ENCODE peak calls at places on chromosomes 3 and 15, in eight cellular contexts. One of them, this sample, is unnamed.

GRCh38 chr15:71202712-71203111 is 87.4 kb downstream of the THSD4 start:
- DNase-seq in tibial nerve: no peak
- DNase-seq in EH: no peak
- DNase-seq in nephron progenitor cell: no peak
- DNase-seq in GM12891: no peak
- DNase-seq in DMS79: no peak
- DNase-seq in NCI-H2081: peak
- DNase-seq in upper lobe of right lung: no peak
- DNase-seq in this sample: peak

GRCh38 chr3:141875374-141875892 is 1.0 kb upstream of the ATP1B3 start:
- DNase-seq in tibial nerve: peak
- DNase-seq in EH: peak
- DNase-seq in GM12891: peak
- DNase-seq in nephron progenitor cell: peak
- DNase-seq in NCI-H2081: peak
- DNase-seq in DMS79: peak
- DNase-seq in upper lobe of right lung: peak
- DNase-seq in this sample: peak

GRCh38 chr15:90599116-90599515 is 69.4 kb downstream of the CRTC3 start:
- DNase-seq in GM12891: no peak
- DNase-seq in tibial nerve: no peak
- DNase-seq in DMS79: no peak
- DNase-seq in nephron progenitor cell: no peak
- DNase-seq in NCI-H2081: no peak
- DNase-seq in EH: no peak
- DNase-seq in upper lobe of right lung: no peak
- DNase-seq in this sample: no peak

GRCh38 chr15:42144841-42145375 is 11.5 kb downstream of the PLA2G4F start:
- DNase-seq in nephron progenitor cell: no peak
- DNase-seq in DMS79: no peak
- DNase-seq in GM12891: no peak
- DNase-seq in tibial nerve: no peak
- DNase-seq in EH: no peak
- DNase-seq in upper lobe of right lung: peak
- DNase-seq in NCI-H2081: no peak
- DNase-seq in this sample: peak

GRCh38 chr3:1766384-1766783 is 332.3 kb upstream of the CNTN4 start:
- DNase-seq in NCI-H2081: peak
- DNase-seq in EH: no peak
- DNase-seq in upper lobe of right lung: no peak
- DNase-seq in nephron progenitor cell: peak
- DNase-seq in DMS79: peak
- DNase-seq in tibial nerve: no peak
- DNase-seq in GM12891: no peak
- DNase-seq in this sample: no peak

GRCh38 chr3:186520957-186521842 is 23.0 kb downstream of the CRYGS start:
- DNase-seq in GM12891: no peak
- DNase-seq in nephron progenitor cell: peak
- DNase-seq in upper lobe of right lung: no peak
- DNase-seq in EH: no peak
- DNase-seq in DMS79: no peak
- DNase-seq in tibial nerve: no peak
- DNase-seq in NCI-H2081: no peak
- DNase-seq in this sample: peak

GRCh38 chr15:94653071-94653470 is 421.7 kb downstream of the MCTP2 start:
- DNase-seq in GM12891: no peak
- DNase-seq in DMS79: no peak
- DNase-seq in EH: no peak
- DNase-seq in upper lobe of right lung: no peak
- DNase-seq in NCI-H2081: no peak
- DNase-seq in nephron progenitor cell: no peak
- DNase-seq in tibial nerve: no peak
- DNase-seq in this sample: no peak

GRCh38 chr3:158105710-158106438 is at the start of gene SHOX2:
- DNase-seq in nephron progenitor cell: peak
- DNase-seq in tibial nerve: peak
- DNase-seq in EH: peak
- DNase-seq in NCI-H2081: no peak
- DNase-seq in upper lobe of right lung: peak
- DNase-seq in GM12891: no peak
- DNase-seq in DMS79: no peak
- DNase-seq in this sample: peak

GRCh38 chr3:105957722-105958121 is 88.9 kb upstream of the CBLB start:
- DNase-seq in GM12891: no peak
- DNase-seq in tibial nerve: no peak
- DNase-seq in DMS79: no peak
- DNase-seq in nephron progenitor cell: no peak
- DNase-seq in NCI-H2081: no peak
- DNase-seq in upper lobe of right lung: no peak
- DNase-seq in EH: peak
- DNase-seq in this sample: no peak

GRCh38 chr15:70875001-70875782 is 17.0 kb downstream of the THAP10 start:
- DNase-seq in tibial nerve: no peak
- DNase-seq in DMS79: no peak
- DNase-seq in NCI-H2081: no peak
- DNase-seq in GM12891: no peak
- DNase-seq in nephron progenitor cell: no peak
- DNase-seq in EH: peak
- DNase-seq in upper lobe of right lung: no peak
- DNase-seq in this sample: no peak

GRCh38 chr3:42066516-42067181 is 24.5 kb upstream of the TRAK1 start:
- DNase-seq in NCI-H2081: peak
- DNase-seq in tibial nerve: no peak
- DNase-seq in nephron progenitor cell: no peak
- DNase-seq in GM12891: no peak
- DNase-seq in EH: peak
- DNase-seq in upper lobe of right lung: no peak
- DNase-seq in DMS79: no peak
- DNase-seq in this sample: peak

GRCh38 chr3:192273001-192273400 is 454.3 kb downstream of the FGF12 start:
- DNase-seq in EH: no peak
- DNase-seq in nephron progenitor cell: no peak
- DNase-seq in DMS79: no peak
- DNase-seq in tibial nerve: no peak
- DNase-seq in upper lobe of right lung: no peak
- DNase-seq in NCI-H2081: no peak
- DNase-seq in GM12891: no peak
- DNase-seq in this sample: no peak

GRCh38 chr15:36117394-36117793 is 462.0 kb upstream of the CDIN1 start:
- DNase-seq in NCI-H2081: no peak
- DNase-seq in GM12891: no peak
- DNase-seq in nephron progenitor cell: no peak
- DNase-seq in tibial nerve: no peak
- DNase-seq in DMS79: no peak
- DNase-seq in EH: no peak
- DNase-seq in upper lobe of right lung: no peak
- DNase-seq in this sample: no peak

This sample was measured in WTC11.